ENCODE peak calls at places on chromosomes 16 and 17, in four cellular contexts. Y, A, L and G are unnamed samples.

GRCh38 chr17:28342313-28342712 is 6.8 kb downstream of the TNFAIP1 start:
- DNase-seq in Y (no peak), A (no peak), L (no peak), G (no peak)

GRCh38 chr16:59964232-59964924 is 1230.3 kb upstream of the GOT2 start:
- DNase-seq in Y (no peak), A (no peak), L (no peak), G (no peak)

GRCh38 chr16:85517780-85518179 is 95.3 kb upstream of the GSE1 start:
- DNase-seq in Y (no peak), A (no peak), L (no peak), G (no peak)

GRCh38 chr16:19710191-19710908 is 7.7 kb downstream of the KNOP1 start:
- DNase-seq in Y (no peak), A (no peak), L (peak; percentile 65), G (no peak)

GRCh38 chr17:30992551-30992950 is 21.7 kb downstream of the RNF135 start:
- DNase-seq in Y (no peak), A (no peak), L (no peak), G (no peak)

GRCh38 chr16:89863741-89864391 is 9.5 kb upstream of the TCF25 start:
- DNase-seq in Y (peak; percentile 47), A (peak; percentile 89), L (peak; percentile 83), G (peak; percentile 61)

GRCh38 chr17:69525920-69526841 is 111.7 kb downstream of the MAP2K6 start:
- DNase-seq in Y (peak; percentile 18), A (peak; percentile 85), L (no peak), G (peak; percentile 24)

GRCh38 chr17:40091691-40092397 is 8.5 kb downstream of the NR1D1 start:
- DNase-seq in Y (peak; percentile 46), A (no peak), L (no peak), G (no peak)

GRCh38 chr16:57091990-57092785 is at the start of gene CPNE2:
- DNase-seq in Y (peak; percentile 83), A (peak; percentile 21), L (peak; percentile 89), G (peak; percentile 22)

GRCh38 chr17:70034158-70034557 is 40.9 kb upstream of the KCNJ16 start:
- DNase-seq in Y (no peak), A (no peak), L (no peak), G (no peak)

GRCh38 chr16:28092721-28093382 is 29.3 kb upstream of the GSG1L start:
- DNase-seq in Y (no peak), A (no peak), L (peak; percentile 47), G (no peak)

GRCh38 chr17:73609688-73610210 is 34.5 kb downstream of the SDK2 start:
- DNase-seq in Y (no peak), A (no peak), L (no peak), G (no peak)

GRCh38 chr17:7133916-7134315 is 19.3 kb upstream of the ASGR2 start:
- DNase-seq in Y (no peak), A (no peak), L (peak; percentile 70), G (no peak)

GRCh38 chr17:40597168-40598020 is 32.1 kb upstream of the CCR7 start:
- DNase-seq in Y (no peak), A (no peak), L (no peak), G (no peak)

GRCh38 chr17:6476834-6477210 is 32.6 kb downstream of the PIMREG start:
- DNase-seq in Y (no peak), A (no peak), L (no peak), G (no peak)

GRCh38 chr17:6070895-6071511 is 824 bp downstream of the WSCD1 start:
- DNase-seq in Y (no peak), A (peak; percentile 21), L (no peak), G (no peak)

GRCh38 chr17:58703137-58703846 is 10.9 kb downstream of the RAD51C start:
- DNase-seq in Y (no peak), A (peak; percentile 75), L (no peak), G (no peak)

GRCh38 chr17:7982171-7982570 is 20.2 kb upstream of the GUCY2D start:
- DNase-seq in Y (no peak), A (peak; percentile 58), L (no peak), G (no peak)

GRCh38 chr17:81254955-81255717 is 16.0 kb downstream of the NDUFAF8 start:
- DNase-seq in Y (peak; percentile 84), A (peak; percentile 79), L (peak; percentile 86), G (no peak)

GRCh38 chr16:76931186-76931585 is 259.8 kb upstream of the MON1B start:
- DNase-seq in Y (no peak), A (no peak), L (no peak), G (no peak)

GRCh38 chr17:1300580-1300905 is 21.1 kb downstream of the TRARG1 start:
- DNase-seq in Y (no peak), A (no peak), L (no peak), G (no peak)

GRCh38 chr16:19912445-19913305 is 28.0 kb upstream of the GPRC5B start:
- DNase-seq in Y (no peak), A (no peak), L (no peak), G (no peak)

GRCh38 chr16:88298166-88298881 is 84.4 kb upstream of the ZNF469 start:
- DNase-seq in Y (no peak), A (peak; percentile 44), L (peak; percentile 65), G (no peak)

GRCh38 chr17:17758443-17758842 is 77.2 kb downstream of the RAI1 start:
- DNase-seq in Y (no peak), A (no peak), L (no peak), G (no peak)

GRCh38 chr17:34580685-34581445 is 1.5 kb downstream of the TMEM132E start:
- DNase-seq in Y (no peak), A (no peak), L (no peak), G (no peak)

GRCh38 chr17:79819534-79820276 is 19.5 kb downstream of the CBX4 start:
- DNase-seq in Y (no peak), A (no peak), L (no peak), G (no peak)

GRCh38 chr17:79821331-79822095 is 17.7 kb downstream of the CBX4 start:
- DNase-seq in Y (no peak), A (no peak), L (no peak), G (no peak)

GRCh38 chr17:79820959-79821330 is 18.3 kb downstream of the CBX4 start:
- DNase-seq in Y (no peak), A (no peak), L (no peak), G (no peak)

GRCh38 chr17:79818026-79818758 is 21.0 kb downstream of the CBX4 start:
- DNase-seq in Y (no peak), A (no peak), L (no peak), G (no peak)

DNA sequence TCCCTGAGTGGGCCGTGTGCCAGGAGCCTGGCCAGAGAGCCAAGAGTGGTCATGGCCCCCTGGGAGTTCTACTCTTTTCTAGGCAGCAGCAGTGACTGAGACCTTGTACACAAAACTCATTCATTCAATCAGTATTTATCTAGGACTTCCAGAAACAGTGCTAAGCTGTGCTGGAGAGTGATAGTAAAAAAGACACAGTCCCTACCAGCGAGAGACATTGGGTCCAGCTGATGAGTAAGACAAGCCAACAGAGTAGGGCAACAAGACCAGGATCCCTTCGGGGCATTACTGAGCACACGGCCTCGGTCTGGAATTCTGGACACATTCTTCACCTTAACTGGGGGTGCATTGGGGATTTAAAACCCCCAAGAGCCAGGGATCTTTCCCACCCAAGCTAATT is 20.2 kb downstream of the CBX4 start:
- DNase-seq in Y (no peak), A (no peak), L (no peak), G (no peak)
- H3K4me3 ChIP-seq in Y (no peak overlapping the region), A (no peak overlapping the region), L (no peak overlapping the region), G (no peak overlapping the region)

GRCh38 chr17:10247806-10248334 is 49.5 kb upstream of the GAS7 start:
- DNase-seq in Y (no peak), A (no peak), L (no peak), G (no peak)
- H3K4me3 ChIP-seq in Y (no peak overlapping the region), A (no peak overlapping the region), L (no peak overlapping the region), G (no peak overlapping the region)

DNA sequence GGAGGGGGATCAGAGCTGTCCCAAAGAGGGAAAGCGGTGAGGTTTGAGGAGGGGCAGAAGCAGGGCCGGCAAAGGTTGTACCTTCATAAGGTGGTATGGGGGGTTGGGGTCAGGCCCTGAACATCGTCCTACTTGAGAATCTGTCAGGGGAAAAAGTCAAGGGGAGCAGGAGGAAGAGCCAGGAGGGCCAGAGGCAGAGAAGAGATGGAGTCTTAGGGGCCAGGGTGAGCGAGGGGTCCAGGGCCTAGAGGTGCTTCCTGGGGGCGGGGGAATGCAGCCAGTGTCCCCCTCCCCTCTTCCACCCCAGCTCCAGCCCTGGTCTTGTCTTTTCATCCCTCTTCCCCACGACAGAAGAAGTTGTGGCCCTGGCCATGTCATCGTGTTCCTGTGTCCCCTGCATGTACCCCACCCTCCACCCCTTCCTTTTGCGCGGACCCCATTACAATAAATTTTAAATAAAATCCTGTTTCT is 1.3 kb upstream of the PRRT2 start:
- DNase-seq in Y (no peak), A (no peak), L (no peak), G (no peak)
- H3K4me3 ChIP-seq in Y (no peak overlapping the region), A (no peak overlapping the region), L (peak overlapping the region; percentile 42), G (no peak overlapping the region)

DNA sequence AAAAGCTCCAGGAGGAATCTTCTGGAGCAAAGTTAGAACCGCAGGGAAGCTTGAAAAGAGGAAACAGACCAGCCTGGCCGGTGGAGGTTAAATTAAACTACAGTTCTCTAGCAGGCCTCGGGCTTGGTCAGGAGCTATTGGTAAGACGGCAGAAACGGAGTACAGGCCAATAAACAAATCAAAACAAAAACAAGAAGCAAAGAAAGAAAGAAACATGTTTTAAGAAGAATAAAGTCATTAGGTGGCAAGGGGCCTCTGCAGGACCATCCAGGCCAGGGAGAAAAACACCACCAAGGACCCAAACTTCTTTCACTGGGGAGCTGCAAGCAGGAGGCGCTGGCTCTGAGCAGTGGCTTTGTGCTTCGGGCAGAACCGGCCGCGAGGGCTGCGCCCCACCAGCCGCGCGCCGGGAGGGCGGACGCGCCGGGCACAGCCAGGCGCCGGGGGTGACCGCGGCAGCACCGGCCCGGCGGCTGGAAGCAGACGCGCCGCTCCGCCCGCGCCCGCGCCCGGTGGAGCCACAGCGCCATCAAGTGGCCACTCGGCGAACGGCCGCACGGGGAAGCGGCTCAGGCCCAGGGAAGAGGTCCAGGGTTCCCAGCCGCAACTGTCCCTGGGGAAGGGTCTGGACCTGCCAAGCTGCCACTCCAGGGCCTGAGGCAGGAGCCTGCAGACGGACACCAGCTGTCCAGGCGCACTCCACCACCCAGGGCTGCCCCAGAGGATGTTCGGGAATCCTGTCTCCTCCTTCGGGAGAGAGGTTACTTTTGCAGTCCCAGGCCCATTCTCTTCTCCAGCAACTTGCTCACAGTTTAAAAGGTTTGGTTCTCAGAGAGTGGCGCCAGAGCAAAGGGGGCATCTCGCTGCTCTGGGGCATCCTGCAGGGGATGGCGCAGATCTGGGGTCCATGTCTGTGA is 419.4 kb downstream of the SOX9 start:
- DNase-seq in Y (peak; percentile 62), A (peak; percentile 69), L (peak; percentile 88), G (peak; percentile 59)
- H3K4me3 ChIP-seq in Y (no peak overlapping the region), A (peak overlapping the region; percentile 49), L (no peak overlapping the region), G (no peak overlapping the region)